ENCODE peak calls at places on chromosome 10, in four cellular contexts. R is CD8-positive, alpha-beta memory T cell; K is PC-3; X is spleen. Y is an unnamed sample.

GRCh38 chr10:35921866-35922265 is 279.8 kb upstream of the FZD8 start:
- DNase-seq in R (no peak), K (no peak), X (no peak), Y (no peak)

GRCh38 chr10:67662415-67662814 is 33.6 kb downstream of the CTNNA3 start:
- DNase-seq in R (no peak), K (no peak), X (no peak), Y (no peak)

GRCh38 chr10:37654466-37654865 is 202.9 kb downstream of the ZNF248 start:
- DNase-seq in R (no peak), K (peak; percentile 48), X (no peak), Y (no peak)

GRCh38 chr10:86106616-86107015 is 260.0 kb downstream of the GRID1 start:
- DNase-seq in R (no peak), K (no peak), X (peak; percentile 54), Y (no peak)

GRCh38 chr10:29810816-29811215 is 176.0 kb upstream of the SVIL start:
- DNase-seq in R (no peak), K (no peak), X (no peak), Y (no peak)

GRCh38 chr10:72035488-72035887 is 52.9 kb downstream of the SPOCK2 start:
- DNase-seq in R (no peak), K (no peak), X (no peak), Y (no peak)

GRCh38 chr10:97321807-97322195 is 2.7 kb downstream of the FRAT1 start:
- DNase-seq in R (no peak), K (no peak), X (no peak), Y (no peak)

GRCh38 chr10:121168513-121169216 is 317.5 kb downstream of the WDR11 start:
- DNase-seq in R (no peak), K (no peak), X (no peak), Y (no peak)

GRCh38 chr10:78162867-78163266 is 129.2 kb downstream of the RPS24 start:
- DNase-seq in R (no peak), K (no peak), X (no peak), Y (no peak)

GRCh38 chr10:93841930-93842329 is 51.8 kb upstream of the SLC35G1 start:
- DNase-seq in R (no peak), K (no peak), X (no peak), Y (no peak)

GRCh38 chr10:30368065-30368718 is 19.1 kb upstream of the MTPAP start:
- DNase-seq in R (no peak), K (no peak), X (no peak), Y (peak; percentile 53)

GRCh38 chr10:103849880-103850571 is 5.3 kb downstream of the SH3PXD2A start:
- DNase-seq in R (no peak), K (peak; percentile 69), X (no peak), Y (peak; percentile 74)

GRCh38 chr10:132837905-132838304 is 52.0 kb upstream of the NKX6-2 start:
- DNase-seq in R (no peak), K (no peak), X (peak; percentile 67), Y (no peak)

GRCh38 chr10:8049151-8049873 is 5.2 kb upstream of the GATA3 start:
- DNase-seq in R (peak; percentile 16), K (peak; percentile 8), X (no peak), Y (no peak)

GRCh38 chr10:1122349-1122748 is 66.2 kb downstream of the WDR37 start:
- DNase-seq in R (no peak), K (no peak), X (no peak), Y (no peak)

GRCh38 chr10:132541601-132542011 is 4.0 kb downstream of the INPP5A start:
- DNase-seq in R (no peak), K (no peak), X (peak; percentile 67), Y (no peak)

GRCh38 chr10:17385066-17385465 is 69.3 kb downstream of the ST8SIA6 start:
- DNase-seq in R (no peak), K (no peak), X (no peak), Y (no peak)
- H3K4me3 ChIP-seq in R (no peak overlapping the region), K (no peak overlapping the region), X (no peak overlapping the region), Y (no peak overlapping the region)

GRCh38 chr10:62637249-62638061 is 167.1 kb upstream of the ADO start:
- DNase-seq in R (peak; percentile 78), K (peak; percentile 94), X (peak; percentile 81), Y (peak; percentile 46)
- H3K4me3 ChIP-seq in R (peak overlapping the region; percentile 55), K (peak overlapping the region; percentile 0), X (peak overlapping the region; percentile 17), Y (peak overlapping the region; percentile 32)

GRCh38 chr10:6842722-6843121 is 262.6 kb upstream of the PRKCQ start:
- DNase-seq in R (no peak), K (no peak), X (no peak), Y (no peak)

GRCh38 chr10:6843477-6843876 is 263.4 kb upstream of the PRKCQ start:
- DNase-seq in R (no peak), K (no peak), X (no peak), Y (peak; percentile 2)

GRCh38 chr10:6841746-6842145 is 261.7 kb upstream of the PRKCQ start:
- DNase-seq in R (no peak), K (no peak), X (no peak), Y (no peak)

GRCh38 chr10:6847561-6847960 is 267.5 kb upstream of the PRKCQ start:
- DNase-seq in R (no peak), K (no peak), X (no peak), Y (no peak)

GRCh38 chr10:6844251-6844650 is 264.2 kb upstream of the PRKCQ start:
- DNase-seq in R (no peak), K (no peak), X (no peak), Y (no peak)
- H3K4me3 ChIP-seq in R (no peak overlapping the region), K (no peak overlapping the region), X (no peak overlapping the region), Y (no peak overlapping the region)

DNA sequence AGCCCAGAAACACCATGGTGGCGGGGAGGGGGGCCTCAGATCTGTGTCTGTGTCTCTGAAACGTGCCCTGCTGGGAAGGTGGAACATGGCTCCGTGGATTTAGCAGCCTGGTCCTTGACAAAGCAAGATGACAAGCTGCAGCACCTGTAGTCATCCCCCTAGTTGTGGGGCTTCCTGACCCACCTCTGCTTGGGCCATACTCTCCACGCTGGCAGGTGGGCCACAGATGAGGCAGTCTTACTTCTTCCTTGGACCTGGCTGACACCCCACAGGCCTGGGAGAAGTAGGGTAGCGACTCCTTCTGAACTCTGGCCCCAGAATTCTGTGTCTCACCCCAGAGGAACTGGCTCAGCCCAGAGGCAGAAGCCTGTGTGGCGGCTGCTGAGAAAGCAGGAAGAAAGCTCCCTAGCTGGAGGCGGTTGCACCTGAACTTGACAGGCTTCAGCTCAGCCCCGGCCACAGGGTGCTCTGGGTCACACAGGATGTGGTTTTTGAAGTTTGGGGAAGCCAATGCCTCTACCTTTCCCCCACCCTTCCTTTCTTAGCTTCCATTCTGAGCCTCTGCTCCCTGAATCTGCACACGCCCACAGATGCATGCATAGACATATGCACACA is 113.9 kb downstream of the ABLIM1 start:
- DNase-seq in R (peak; percentile 81), K (peak; percentile 82), X (peak; percentile 93), Y (no peak)
- H3K4me3 ChIP-seq in R (peak overlapping the region; percentile 54), K (no peak overlapping the region), X (no peak overlapping the region), Y (no peak overlapping the region)

GRCh38 chr10:79434816-79435215 is 10.6 kb downstream of the ZCCHC24 start:
- DNase-seq in R (no peak), K (peak; percentile 94), X (peak; percentile 32), Y (peak; percentile 77)
- H3K4me3 ChIP-seq in R (no peak overlapping the region), K (peak overlapping the region; percentile 36), X (no peak overlapping the region), Y (peak overlapping the region; percentile 34)

DNA sequence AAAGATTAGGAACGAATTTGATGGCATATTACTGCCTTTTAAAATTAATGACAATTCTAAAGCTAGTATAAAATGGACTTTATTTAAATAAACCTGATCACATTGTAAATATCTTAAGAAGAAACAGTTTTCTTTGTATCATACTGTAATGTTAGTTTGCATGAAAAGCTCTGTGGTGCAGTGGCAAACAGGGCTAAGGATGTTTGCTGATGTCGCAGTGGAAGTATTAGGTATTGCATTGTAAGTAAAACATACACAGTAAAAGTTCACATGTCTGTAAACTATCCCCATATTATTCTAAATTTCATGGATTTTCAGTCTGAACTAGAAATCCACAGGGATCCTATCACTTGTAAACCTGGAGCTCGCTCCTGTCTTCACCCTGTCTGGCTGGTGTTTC is 252.6 kb upstream of the ZNF32 start:
- DNase-seq in R (no peak), K (peak; percentile 13), X (no peak), Y (peak; percentile 16)
- H3K4me3 ChIP-seq in R (no peak overlapping the region), K (no peak overlapping the region), X (no peak overlapping the region), Y (no peak overlapping the region)

DNA sequence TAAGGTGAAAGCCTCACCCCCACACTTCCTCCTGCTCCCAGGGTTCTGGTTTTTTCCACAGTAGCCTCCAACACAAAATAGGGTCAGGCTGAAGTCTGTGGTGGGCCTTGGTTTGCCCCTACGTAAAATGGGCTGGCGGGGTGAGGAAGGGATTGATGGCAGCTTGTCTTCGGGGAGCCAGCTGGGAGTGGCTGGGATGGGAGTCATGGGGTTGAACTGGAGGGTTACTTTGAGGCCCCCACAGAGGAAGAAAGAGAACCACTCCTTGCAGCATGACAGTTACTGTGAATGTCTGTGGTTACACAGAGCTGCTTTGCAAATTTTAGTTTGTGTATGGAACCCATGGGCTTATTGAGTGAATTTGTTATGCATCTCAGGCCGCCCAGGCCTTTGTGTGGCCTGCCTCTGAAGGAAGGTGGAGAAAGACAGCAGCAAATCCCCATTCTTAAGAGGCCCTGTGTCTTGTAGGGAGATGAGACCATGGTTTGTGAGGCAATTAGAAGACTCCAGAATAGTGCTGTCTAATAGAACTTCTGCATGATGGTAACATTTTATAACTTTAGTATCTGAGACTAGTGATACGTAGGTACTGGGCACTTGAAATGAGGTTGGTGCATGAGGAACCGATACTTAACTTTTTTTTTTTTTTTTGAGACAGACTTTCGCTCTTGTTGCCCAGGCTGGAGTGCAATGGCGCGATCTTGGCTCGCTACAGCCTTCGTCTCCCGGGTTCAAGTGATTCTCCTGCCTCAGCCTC is 8.1 kb downstream of the TRIM8 start:
- DNase-seq in R (peak; percentile 30), K (no peak), X (no peak), Y (no peak)
- H3K4me3 ChIP-seq in R (peak overlapping the region; percentile 17), K (no peak overlapping the region), X (no peak overlapping the region), Y (no peak overlapping the region)

DNA sequence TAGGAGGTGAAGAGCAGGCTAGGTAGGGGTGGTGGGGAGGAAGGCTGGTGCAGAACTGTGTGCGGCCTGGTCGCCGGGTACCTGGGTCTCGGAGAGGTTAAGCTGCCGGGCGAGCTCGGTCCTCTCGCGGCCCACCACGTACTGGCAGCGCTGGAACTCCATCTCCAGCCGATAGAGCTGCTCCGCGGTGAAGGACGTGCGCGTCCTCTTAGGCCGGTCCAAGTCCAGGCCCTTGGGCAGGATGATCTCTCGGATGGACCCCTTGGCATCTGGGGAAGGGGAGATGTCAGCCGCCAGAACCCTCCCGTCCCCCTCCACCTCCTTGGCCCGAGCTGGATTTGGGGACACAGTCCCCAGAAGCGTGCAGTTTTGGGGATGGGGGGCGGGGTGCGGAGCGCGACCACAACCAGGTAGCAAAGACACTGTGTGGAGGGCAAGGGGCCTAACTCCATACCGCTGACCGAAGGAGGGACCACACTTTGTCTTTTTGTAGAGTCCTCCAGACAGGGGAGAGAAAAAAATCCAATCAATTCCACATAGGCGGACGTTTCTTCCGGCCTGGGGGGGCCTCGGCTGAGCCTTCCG is 1.6 kb downstream of the VAX1 start:
- DNase-seq in R (no peak), K (no peak), X (no peak), Y (no peak)
- H3K4me3 ChIP-seq in R (no peak overlapping the region), K (peak overlapping the region; percentile 75), X (peak overlapping the region; percentile 27), Y (no peak overlapping the region)

GRCh38 chr10:56632537-56632936 is 271.5 kb upstream of the ZWINT start:
- DNase-seq in R (no peak), K (no peak), X (no peak), Y (no peak)
- H3K4me3 ChIP-seq in R (no peak overlapping the region), K (no peak overlapping the region), X (no peak overlapping the region), Y (no peak overlapping the region)

Y was measured in fibroblast of pulmonary artery.